ENCODE peak calls at places on chromosomes 5 and 9, in five cellular contexts. T is prostate gland, A is breast epithelium, B is stomach, F is GM12892. Q is an unnamed sample.

GRCh38 chr5:113572716-113573115 is 59.2 kb downstream of the YTHDC2 start:
- DNase-seq in T (no peak), A (no peak), B (no peak), F (no peak), Q (no peak)

GRCh38 chr5:68173007-68173406 is 42.5 kb upstream of the PIK3R1 start:
- DNase-seq in T (no peak), A (no peak), B (no peak), F (no peak), Q (no peak)

GRCh38 chr5:113092683-113093082 is 116.1 kb downstream of the DCP2 start:
- DNase-seq in T (no peak), A (no peak), B (no peak), F (no peak), Q (no peak)

GRCh38 chr9:84751921-84752320 is 82.4 kb downstream of the NTRK2 start:
- DNase-seq in T (no peak), A (no peak), B (no peak), F (no peak), Q (no peak)

GRCh38 chr5:151238303-151238741 is 14.4 kb upstream of the CCDC69 start:
- DNase-seq in T (no peak), A (no peak), B (no peak), F (peak; percentile 47), Q (no peak)

GRCh38 chr5:136042665-136043121 is 13.9 kb downstream of the TGFBI start:
- DNase-seq in T (no peak), A (no peak), B (no peak), F (no peak), Q (no peak)

GRCh38 chr9:90611121-90611520 is 31.5 kb downstream of the DIRAS2 start:
- DNase-seq in T (no peak), A (no peak), B (no peak), F (no peak), Q (no peak)

GRCh38 chr5:15500326-15500958 is 462 bp downstream of the FBXL7 start:
- DNase-seq in T (peak; percentile 19), A (no peak), B (peak; percentile 26), F (no peak), Q (no peak)

GRCh38 chr5:80408475-80408875 is 611 bp downstream of the ZFYVE16 start:
- DNase-seq in T (no peak), A (peak; percentile 66), B (peak; percentile 50), F (no peak), Q (no peak)

GRCh38 chr9:35426627-35427026 is 63.3 kb upstream of the RUSC2 start:
- DNase-seq in T (no peak), A (no peak), B (no peak), F (no peak), Q (no peak)

GRCh38 chr5:8060235-8061139 is 191.5 kb downstream of the MTRR start:
- DNase-seq in T (no peak), A (no peak), B (no peak), F (no peak), Q (no peak)

GRCh38 chr9:130480673-130481072 is 35.9 kb downstream of the ASS1 start:
- DNase-seq in T (no peak), A (no peak), B (no peak), F (no peak), Q (no peak)

GRCh38 chr5:122713026-122713425 is 61.9 kb upstream of the SNX2 start:
- DNase-seq in T (no peak), A (no peak), B (no peak), F (no peak), Q (no peak)

GRCh38 chr9:114592356-114592755 is 4.8 kb downstream of the ATP6V1G1 start:
- DNase-seq in T (peak; percentile 46), A (no peak), B (no peak), F (no peak), Q (no peak)

GRCh38 chr5:117488976-117489500 is 914.4 kb upstream of the SEMA6A start:
- DNase-seq in T (no peak), A (no peak), B (no peak), F (no peak), Q (no peak)

GRCh38 chr9:5586391-5586802 is 42.5 kb upstream of the RIC1 start:
- DNase-seq in T (no peak), A (no peak), B (no peak), F (no peak), Q (no peak)

GRCh38 chr5:160363122-160363521 is 7.3 kb downstream of the C1QTNF2 start:
- DNase-seq in T (no peak), A (no peak), B (no peak), F (no peak), Q (no peak)

GRCh38 chr5:8184455-8185063 is 315.6 kb downstream of the MTRR start:
- DNase-seq in T (no peak), A (no peak), B (peak; percentile 56), F (peak; percentile 14), Q (peak; percentile 42)

GRCh38 chr9:95176755-95177319 is 140.7 kb downstream of the FANCC start:
- DNase-seq in T (no peak), A (no peak), B (no peak), F (no peak), Q (no peak)

GRCh38 chr5:148684528-148684927 is 30.2 kb upstream of the HTR4 start:
- DNase-seq in T (no peak), A (no peak), B (no peak), F (no peak), Q (no peak)

GRCh38 chr5:178671745-178672144 is 44.9 kb upstream of the CLK4 start:
- DNase-seq in T (no peak), A (no peak), B (no peak), F (no peak), Q (no peak)

GRCh38 chr5:159101689-159102088 is 2.0 kb upstream of the EBF1 start:
- DNase-seq in T (no peak), A (no peak), B (no peak), F (no peak), Q (no peak)

GRCh38 chr9:95104088-95104960 is 213.2 kb downstream of the FANCC start:
- DNase-seq in T (no peak), A (no peak), B (no peak), F (no peak), Q (no peak)

GRCh38 chr9:137304383-137305059 is 2.5 kb upstream of the NRARP start:
- DNase-seq in T (peak; percentile 8), A (no peak), B (no peak), F (no peak), Q (no peak)

GRCh38 chr9:93827545-93828330 is 127.4 kb downstream of the BARX1 start:
- DNase-seq in T (no peak), A (no peak), B (peak; percentile 55), F (peak; percentile 63), Q (no peak)

GRCh38 chr5:168123853-168124528 is 167.5 kb upstream of the WWC1 start:
- DNase-seq in T (no peak), A (no peak), B (no peak), F (peak; percentile 13), Q (no peak)

GRCh38 chr9:15423328-15423985 is 781 bp downstream of the SNAPC3 start:
- DNase-seq in T (no peak), A (no peak), B (no peak), F (no peak), Q (no peak)

GRCh38 chr9:93081081-93081529 is 14.9 kb upstream of the CARD19 start:
- DNase-seq in T (no peak), A (peak; percentile 33), B (no peak), F (no peak), Q (no peak)

GRCh38 chr5:153629027-153629426 is 138.6 kb downstream of the GRIA1 start:
- DNase-seq in T (no peak), A (no peak), B (no peak), F (no peak), Q (peak; percentile 59)

GRCh38 chr9:68780735-68781134 is 75.7 kb downstream of the PIP5K1B start:
- DNase-seq in T (no peak), A (no peak), B (no peak), F (no peak), Q (no peak)

GRCh38 chr9:95666785-95667155 is 150.0 kb upstream of the PTCH1 start:
- DNase-seq in T (no peak), A (no peak), B (no peak), F (no peak), Q (no peak)

GRCh38 chr5:127705120-127705892 is 2.1 kb downstream of the CCDC192 start:
- DNase-seq in T (no peak), A (no peak), B (no peak), F (no peak), Q (no peak)

DNA sequence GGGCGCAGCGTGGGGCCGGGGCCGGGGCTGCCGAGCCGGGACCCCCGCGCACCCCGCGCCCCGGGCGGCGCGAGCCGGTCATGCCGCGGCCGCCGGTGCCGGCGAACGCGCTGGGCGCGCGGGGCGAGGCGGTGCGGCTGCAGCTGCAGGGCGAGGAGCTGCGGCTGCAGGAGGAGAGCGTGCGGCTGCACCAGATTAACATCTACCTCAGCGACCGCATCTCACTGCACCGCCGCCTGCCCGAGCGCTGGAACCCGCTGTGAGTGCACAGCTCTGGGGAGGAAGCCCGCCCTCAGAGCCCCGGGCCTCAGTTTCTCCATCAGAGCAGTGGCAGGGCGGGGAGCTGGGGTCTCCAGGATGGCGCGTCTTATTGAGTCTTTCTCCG is 333 bp downstream of the GALNT12 start:
- DNase-seq in T (no peak), A (no peak), B (no peak), F (no peak), Q (no peak)
- TF ChIP-seq POLR2AphosphoS5 in T (no peak), A (no peak), B (no peak), F (no peak), Q (no peak)

GRCh38 chr5:74199436-74200210 is 440.9 kb downstream of the ENC1 start:
- DNase-seq in T (no peak), A (no peak), B (no peak), F (no peak), Q (no peak)
- TF ChIP-seq POLR2AphosphoS5 in T (no peak), A (no peak), B (no peak), F (no peak), Q (no peak)

GRCh38 chr5:173327948-173328895 is at the start of gene STC2:
- DNase-seq in T (peak; percentile 62), A (peak; percentile 95), B (peak; percentile 73), F (peak; percentile 75), Q (peak; percentile 72)
- TF ChIP-seq POLR2AphosphoS5 in T (peak; percentile 55), A (peak; percentile 71), B (no peak), F (peak; percentile 55), Q (peak; percentile 80)

DNA sequence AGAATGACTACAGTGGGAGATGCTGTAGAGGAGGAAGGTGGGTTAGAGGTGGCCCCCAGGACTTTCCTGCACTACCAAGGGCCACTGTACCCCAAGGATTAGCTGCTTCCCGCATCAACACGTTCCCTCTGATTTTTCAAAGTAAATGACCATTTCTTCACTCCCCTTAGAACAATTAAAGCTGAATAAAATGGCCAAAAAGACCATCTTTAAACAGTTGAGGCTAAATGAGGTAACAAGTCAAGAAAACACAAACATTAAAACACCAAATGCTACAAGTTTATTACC is 740 bp upstream of the ERAP1 start:
- DNase-seq in T (no peak), A (no peak), B (no peak), F (no peak), Q (no peak)
- TF ChIP-seq POLR2AphosphoS5 in T (no peak), A (no peak), B (no peak), F (peak; percentile 68), Q (no peak)